ENCODE peak calls at places on chromosomes 7 and 10, in nine cellular contexts. J is RWPE2; P is fibroblast of the conjunctiva; F is NCI-H460; N is Calu3; G is epithelial cell of esophagus; K is stomach; V is activated CD8-positive, alpha-beta memory T cell treated with anti-CD3 and anti-CD28 coated beads for 24 hours; C is AG09309. E is an unnamed sample.

GRCh38 chr10:22455068-22455467 is 109.8 kb downstream of the SPAG6 start:
- DNase-seq in P (no peak), V (no peak), C (no peak), F (no peak), N (no peak), K (no peak), G (no peak), J (no peak), E (peak)

GRCh38 chr10:88062798-88063472 is 199.5 kb downstream of the PTEN start:
- DNase-seq in K (no peak), F (no peak), V (no peak), N (no peak), P (no peak), J (no peak), C (no peak), G (peak), E (no peak)

GRCh38 chr7:75572396-75572795 is 80.3 kb downstream of the SPDYE5 start:
- DNase-seq in K (no peak), J (no peak), C (no peak), V (no peak), F (no peak), G (no peak), P (no peak), N (no peak), E (no peak)

GRCh38 chr10:122841569-122841968 is 4.1 kb downstream of the CUZD1 start:
- DNase-seq in N (no peak), V (no peak), F (no peak), G (no peak), C (no peak), K (no peak), J (no peak), P (no peak), E (no peak)

GRCh38 chr7:137878333-137878961 is 31.7 kb upstream of the DGKI start:
- DNase-seq in K (peak), J (no peak), C (no peak), V (no peak), P (peak), G (no peak), N (no peak), F (no peak), E (no peak)

GRCh38 chr10:1048349-1048731 is 579 bp downstream of the IDI1 start:
- DNase-seq in V (no peak), P (no peak), J (no peak), F (no peak), C (no peak), N (no peak), G (no peak), K (no peak), E (no peak)

GRCh38 chr10:92131271-92131820 is 159.5 kb downstream of the CPEB3 start:
- DNase-seq in K (no peak), J (no peak), C (no peak), F (no peak), N (no peak), V (no peak), G (peak), P (no peak), E (no peak)

GRCh38 chr10:2759203-2759602 is 308.1 kb upstream of the PFKP start:
- DNase-seq in C (no peak), N (no peak), F (no peak), P (no peak), G (no peak), K (no peak), V (no peak), J (no peak), E (no peak)

GRCh38 chr10:21953585-21954057 is 49.9 kb downstream of the DNAJC1 start:
- DNase-seq in P (peak), G (peak), K (no peak), F (peak), J (no peak), C (peak), N (no peak), V (no peak), E (no peak)

GRCh38 chr7:8065356-8065813 is 96.8 kb downstream of the GLCCI1 start:
- DNase-seq in J (no peak), C (peak), G (peak), P (peak), V (no peak), F (no peak), N (no peak), K (no peak), E (no peak)

GRCh38 chr10:32489935-32490334 is 44.0 kb downstream of the CCDC7 start:
- DNase-seq in J (no peak), V (no peak), F (no peak), P (no peak), K (no peak), C (no peak), N (no peak), G (no peak), E (no peak)

GRCh38 chr10:83606275-83606674 is 533.0 kb upstream of the GHITM start:
- DNase-seq in F (no peak), V (no peak), K (no peak), J (no peak), P (no peak), N (no peak), G (peak), C (no peak), E (no peak)

GRCh38 chr7:129271500-129272355 is 46.9 kb downstream of the AHCYL2 start:
- DNase-seq in F (peak), P (peak), K (peak), G (peak), N (peak), C (no peak), V (peak), J (no peak), E (no peak)

GRCh38 chr10:49419005-49419404 is 23.1 kb upstream of the DRGX start:
- DNase-seq in J (no peak), F (no peak), K (no peak), G (peak), C (no peak), P (no peak), N (peak), V (no peak), E (no peak)